ENCODE peak calls at places on chromosomes 6 and 20, in five cellular contexts. I is GM13977, B is AG10803, X is cardiac muscle cell, R is nephron progenitor cell. Y is an unnamed sample.

GRCh38 chr6:154164397-154164796 is 125.4 kb downstream of the OPRM1 start:
- DNase-seq in I (no peak), B (peak), X (no peak), R (peak), Y (peak)

GRCh38 chr6:91299544-91300491 is 712.9 kb upstream of the MAP3K7 start:
- DNase-seq in I (no peak), B (no peak), X (no peak), R (no peak), Y (peak)

GRCh38 chr6:69974193-69974592 is 107.8 kb downstream of the COL19A1 start:
- DNase-seq in I (no peak), B (no peak), X (peak), R (no peak), Y (peak)

GRCh38 chr20:54067606-54068174 is 2.7 kb downstream of the BCAS1 start:
- DNase-seq in I (no peak), B (peak), X (peak), R (no peak), Y (no peak)

GRCh38 chr20:48818031-48818370 is 9.8 kb downstream of the PREX1 start:
- DNase-seq in I (no peak), B (no peak), X (no peak), R (no peak), Y (no peak)

GRCh38 chr6:45746046-45746445 is 269.6 kb downstream of the CLIC5 start:
- DNase-seq in I (no peak), B (peak), X (no peak), R (no peak), Y (peak)

GRCh38 chr6:88725111-88725711 is 238.2 kb downstream of the RNGTT start:
- DNase-seq in I (no peak), B (peak), X (peak), R (peak), Y (no peak)

GRCh38 chr6:131015630-131016263 is 47.3 kb downstream of the EPB41L2 start:
- DNase-seq in I (no peak), B (peak), X (no peak), R (no peak), Y (peak)

DNA sequence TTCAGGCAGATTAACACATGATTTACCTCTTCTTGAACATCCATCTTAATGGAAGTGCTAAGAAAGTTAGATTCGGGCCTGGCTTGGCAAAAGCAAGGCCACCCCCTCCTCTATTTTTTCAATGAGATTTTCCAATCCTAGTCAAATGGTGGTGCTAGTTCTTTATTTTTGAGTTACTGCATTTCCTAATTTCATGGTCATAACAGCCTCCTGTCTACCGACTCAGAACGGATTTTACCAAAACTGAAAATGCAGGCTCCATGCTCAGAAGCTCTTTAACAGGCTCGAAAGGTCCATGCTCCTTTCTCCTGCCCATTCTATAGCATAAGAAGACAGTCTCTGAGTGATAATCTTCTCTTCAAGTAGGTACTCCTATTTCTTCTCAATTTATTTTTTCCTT is 117.2 kb upstream of the ESR1 start:
- DNase-seq in I (peak), B (peak), X (no peak), R (no peak), Y (peak)
- TF ChIP-seq CTCF in I (no peak), B (peak), X (no peak), R (no peak), Y (no peak)

GRCh38 chr6:33417127-33417902 is 592 bp downstream of the CUTA start:
- DNase-seq in I (no peak), B (peak), X (peak), R (peak), Y (peak)

GRCh38 chr6:33419580-33420492 is at the start of gene SYNGAP1:
- DNase-seq in I (no peak), B (peak), X (peak), R (peak), Y (peak)

GRCh38 chr6:33418690-33419291 is 884 bp upstream of the CUTA start:
- DNase-seq in I (peak), B (no peak), X (no peak), R (no peak), Y (no peak)

GRCh38 chr6:33416386-33417126 is 1.4 kb downstream of the CUTA start:
- DNase-seq in I (peak), B (no peak), X (no peak), R (no peak), Y (peak)

DNA sequence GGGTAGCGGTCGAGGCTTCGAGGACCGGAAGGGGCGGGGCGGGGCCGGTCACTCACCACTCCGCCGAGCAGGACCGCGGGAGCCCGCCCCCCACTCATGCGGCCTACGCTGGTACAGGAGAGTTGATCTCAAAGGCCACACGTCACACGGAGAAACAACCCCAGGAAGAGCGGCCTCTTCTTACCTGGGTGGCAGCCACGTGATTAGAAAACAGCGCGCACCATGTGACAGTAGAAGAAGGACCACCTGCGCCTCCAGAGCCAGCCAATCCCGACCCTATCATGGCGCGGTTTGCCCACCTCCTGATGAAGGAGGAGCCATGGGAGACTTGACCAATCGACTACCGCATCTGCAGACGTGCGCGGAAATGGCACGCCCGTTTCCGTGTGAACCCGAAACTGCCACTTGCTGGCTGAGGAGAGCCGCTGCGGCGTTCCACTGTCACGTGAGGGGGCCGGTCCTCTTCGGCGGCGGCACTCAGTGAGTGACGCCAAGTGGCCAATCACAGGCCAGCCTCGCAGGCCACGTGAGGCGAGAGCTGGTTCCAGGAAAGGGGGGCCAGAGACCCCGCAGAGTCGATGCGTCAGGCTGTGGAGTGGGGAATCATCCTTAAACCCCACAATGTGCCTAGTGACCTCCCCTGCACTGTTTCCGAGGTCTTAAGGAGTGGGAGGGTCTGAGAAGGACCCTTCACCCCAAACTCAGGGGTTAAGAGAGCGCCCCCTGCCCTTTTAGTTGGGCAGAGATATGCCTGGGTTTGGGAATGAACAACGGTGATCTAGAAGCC is at the start of gene CUTA:
- DNase-seq in I (peak), B (peak), X (peak), R (peak), Y (peak)
- TF ChIP-seq CTCF in I (peak), B (peak), X (peak), R (no peak), Y (peak)

DNA sequence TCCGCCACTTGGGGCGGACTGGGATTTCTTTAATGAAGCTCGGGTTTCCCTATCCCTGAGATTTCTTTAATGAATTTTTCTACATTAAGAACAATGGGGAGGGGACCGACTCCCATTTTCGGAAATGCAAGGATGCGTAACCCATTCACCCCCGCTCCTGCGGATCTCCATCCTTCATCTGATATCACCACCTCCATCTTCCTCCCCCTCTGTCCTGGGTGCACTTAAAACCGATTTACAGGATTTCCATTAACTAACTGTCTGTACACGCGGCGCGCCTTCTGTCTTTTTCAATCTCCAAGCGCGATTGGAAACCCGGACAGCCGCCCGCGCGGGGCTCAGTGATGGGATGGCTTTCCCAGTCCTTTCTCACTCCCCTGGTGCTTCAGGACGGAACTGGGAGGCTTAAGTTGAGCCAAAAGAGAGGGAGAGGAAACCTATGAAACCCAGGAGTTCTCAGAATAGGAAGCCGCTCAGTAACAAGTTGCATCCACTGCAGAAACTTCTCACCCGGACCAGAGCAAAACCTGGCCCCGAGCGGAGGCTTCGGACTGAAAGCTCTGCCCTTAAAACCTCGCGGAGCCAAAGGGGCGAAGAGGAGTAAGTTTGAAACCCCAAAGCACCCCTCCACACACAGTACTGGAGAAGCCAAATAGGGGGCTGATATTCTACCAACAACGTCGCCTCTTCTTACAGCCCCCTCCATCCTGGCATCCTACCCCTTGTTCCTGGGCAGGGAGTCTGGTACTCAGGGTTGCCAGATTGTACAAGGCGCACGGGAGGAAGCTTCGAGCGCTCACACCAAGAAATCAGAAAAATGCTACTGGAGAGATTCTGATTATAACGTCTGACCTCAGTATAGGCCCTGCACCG is 721 bp upstream of the COL12A1 start:
- DNase-seq in I (peak), B (peak), X (no peak), R (peak), Y (peak)
- TF ChIP-seq CTCF in I (no peak), B (peak), X (no peak), R (no peak), Y (no peak)

DNA sequence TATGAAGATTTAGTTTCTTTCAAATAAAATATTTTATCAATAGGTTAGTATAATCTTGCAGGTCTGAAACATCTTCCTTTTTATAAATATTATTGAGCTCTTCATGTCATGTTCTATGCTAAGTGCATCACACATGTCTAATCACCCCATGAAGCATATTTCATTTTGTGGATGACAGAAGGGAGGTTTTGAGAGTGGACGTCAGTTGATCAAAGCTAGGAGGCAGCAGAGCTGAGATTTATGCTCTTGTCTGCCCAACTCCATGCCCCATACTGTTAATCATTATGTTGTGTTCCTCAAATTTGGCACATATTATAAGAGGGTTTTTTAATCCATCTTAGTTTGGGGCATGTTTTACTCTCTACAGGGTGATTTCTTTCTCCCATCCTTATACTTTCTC is 22.7 kb downstream of the DSE start:
- DNase-seq in I (peak), B (no peak), X (no peak), R (no peak), Y (no peak)
- TF ChIP-seq CTCF in I (peak), B (no peak), X (peak), R (no peak), Y (no peak)

DNA sequence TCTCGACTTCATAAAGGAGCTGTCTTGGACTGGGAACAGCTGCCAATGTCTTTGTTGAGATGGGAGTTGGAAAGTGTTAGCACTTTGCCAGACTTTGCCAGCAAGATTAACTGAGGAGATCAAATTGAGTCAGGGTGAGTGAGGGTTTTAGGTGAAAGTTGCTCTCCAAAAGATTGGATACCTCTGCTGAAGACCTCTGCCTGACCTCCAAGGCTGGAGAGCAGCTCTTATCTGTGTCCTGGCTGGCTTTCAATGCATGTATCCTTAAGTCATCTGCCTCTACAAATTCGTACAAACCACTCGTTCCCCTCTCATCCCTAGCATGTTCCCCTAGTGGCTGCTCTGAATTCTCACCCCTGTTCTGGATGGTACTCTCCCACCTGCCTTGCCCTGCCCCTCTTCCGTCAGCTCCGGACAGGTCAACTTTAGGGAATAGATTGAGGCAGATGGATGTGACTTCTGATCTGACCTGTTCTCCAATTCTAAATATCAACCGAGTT is at the start of gene EFCAB8:
- DNase-seq in I (no peak), B (no peak), X (peak), R (no peak), Y (no peak)
- TF ChIP-seq CTCF in I (no peak), B (no peak), X (no peak), R (no peak), Y (no peak)

GRCh38 chr6:36123270-36124139 is 6.8 kb upstream of the MAPK13 start:
- DNase-seq in I (peak), B (peak), X (peak), R (peak), Y (peak)
- TF ChIP-seq CTCF in I (peak), B (peak), X (peak), R (peak), Y (peak)

DNA sequence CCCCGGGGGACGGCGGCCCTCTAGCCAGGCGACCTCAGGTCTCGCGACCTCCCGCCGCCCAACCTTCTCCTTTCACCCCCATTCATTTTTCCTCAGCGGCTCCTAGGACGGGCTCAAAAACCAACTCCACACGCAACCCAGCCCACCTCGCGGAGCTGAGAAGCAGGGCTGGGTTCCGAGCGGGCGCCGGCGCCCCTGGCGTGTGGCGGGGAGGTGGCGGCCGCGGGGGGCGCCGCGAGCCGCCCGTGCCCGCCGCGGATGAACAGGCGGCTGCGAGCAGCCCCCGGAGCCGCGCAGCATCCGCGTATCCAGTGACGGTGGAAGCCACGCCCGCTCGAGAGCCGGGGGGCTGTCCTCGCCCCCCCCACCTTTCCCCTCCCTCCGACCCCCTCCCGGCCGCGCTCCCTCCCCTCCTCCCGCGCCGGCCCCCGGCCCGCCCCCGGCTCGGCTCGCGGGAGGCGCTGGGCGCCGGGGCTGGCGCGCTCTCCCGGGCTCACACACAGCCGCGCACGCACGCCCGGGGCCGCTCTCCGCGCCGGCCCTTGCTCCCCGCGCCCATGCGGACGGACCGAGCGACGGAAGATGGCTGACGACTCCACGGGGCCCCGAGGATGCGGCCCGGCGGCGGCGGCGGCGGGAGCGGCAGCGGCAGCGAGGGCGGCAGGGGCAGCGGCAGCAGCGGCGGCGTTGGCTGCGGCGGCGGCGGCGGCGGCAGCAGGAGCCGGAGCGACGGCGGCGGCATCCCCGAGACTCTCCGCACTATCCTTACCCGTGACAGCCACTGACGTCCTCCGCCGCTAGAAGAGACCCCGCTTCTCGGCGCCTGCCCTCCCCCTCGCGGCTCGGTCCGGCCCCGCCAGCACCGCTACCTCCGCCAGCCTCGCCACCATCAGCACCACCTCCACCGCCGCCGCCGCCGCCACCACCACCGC is at the start of gene SOBP:
- DNase-seq in I (peak), B (no peak), X (peak), R (peak), Y (peak)
- TF ChIP-seq CTCF in I (no peak), B (no peak), X (no peak), R (no peak), Y (no peak)

DNA sequence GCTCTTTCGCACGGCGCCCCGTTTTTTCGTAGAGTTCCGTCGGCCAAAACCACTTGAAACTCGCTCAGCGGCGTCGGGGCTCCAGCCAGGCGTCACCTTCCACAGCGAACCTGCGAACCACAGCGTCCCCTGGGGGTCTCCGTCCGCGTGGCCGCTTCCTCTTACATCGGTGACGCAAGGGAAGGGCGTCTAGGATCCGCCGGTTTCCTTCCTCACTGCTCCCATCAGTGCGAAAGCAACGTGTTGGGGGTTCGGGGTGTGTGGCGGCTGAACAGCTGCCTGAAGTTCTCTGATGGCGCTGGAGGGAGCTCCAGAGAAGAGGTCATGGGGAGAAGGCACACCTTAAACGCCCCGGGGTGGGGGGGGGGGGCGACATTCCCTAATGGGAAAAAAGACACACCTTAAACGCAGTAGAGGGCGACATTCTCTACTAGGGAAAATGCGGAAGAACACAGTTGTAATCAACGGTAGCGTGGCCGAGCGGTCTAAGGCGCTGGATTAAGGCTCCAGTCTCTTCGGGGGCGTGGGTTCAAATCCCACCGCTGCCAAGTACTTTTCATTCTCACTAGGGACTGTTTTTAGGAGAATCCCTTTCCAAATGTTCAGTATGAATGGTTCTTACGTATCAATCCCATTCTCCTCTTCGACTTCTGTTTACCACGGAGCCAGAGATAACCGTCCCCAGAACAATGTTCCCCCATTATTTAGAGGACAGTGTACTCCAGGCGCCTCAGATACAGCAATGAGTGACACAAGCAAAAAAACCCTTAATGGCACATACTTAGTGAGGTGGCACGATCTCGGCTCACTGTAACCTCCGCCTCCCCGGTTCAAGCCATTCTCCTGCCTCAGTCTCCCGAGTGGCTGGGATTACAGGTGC is 16.3 kb downstream of the ZNF311 start:
- DNase-seq in I (no peak), B (peak), X (peak), R (peak), Y (peak)
- TF ChIP-seq CTCF in I (peak), B (peak), X (peak), R (peak), Y (no peak)

DNA sequence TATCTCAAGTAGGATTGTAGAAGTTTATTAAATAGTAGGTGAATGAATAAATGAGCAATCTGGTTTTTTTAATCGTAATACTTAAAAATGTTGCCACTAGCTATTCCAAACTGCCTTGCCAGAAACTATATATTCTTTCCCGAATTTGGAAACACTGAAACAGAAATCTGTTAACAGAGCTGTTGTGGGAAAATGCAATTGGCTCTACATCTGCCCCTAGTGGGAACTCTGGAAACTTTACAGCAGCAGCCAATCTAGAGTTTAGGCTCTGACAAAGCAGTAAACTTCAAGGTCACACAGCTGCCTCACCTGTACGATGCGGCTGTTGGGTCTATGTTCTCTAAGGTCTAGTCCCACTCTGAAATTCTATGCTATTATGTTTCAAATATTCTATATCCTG is 41.7 kb downstream of the SYNE1 start:
- DNase-seq in I (no peak), B (peak), X (peak), R (no peak), Y (peak)
- TF ChIP-seq CTCF in I (peak), B (peak), X (peak), R (peak), Y (peak)

GRCh38 chr6:19312291-19312978 is 524.7 kb upstream of the ID4 start:
- DNase-seq in I (no peak), B (no peak), X (peak), R (no peak), Y (no peak)
- TF ChIP-seq CTCF in I (no peak), B (no peak), X (no peak), R (no peak), Y (no peak)

Y was measured in foreskin fibroblast.